ENCODE peak calls at places on chromosomes 6 and 20, in six cellular contexts. One of them, this sample, is unnamed.

GRCh38 chr6:41503841-41504525 is 42.2 kb upstream of the FOXP4 start:
- DNase-seq in kidney epithelial cell: no peak
- DNase-seq in CD8-positive, alpha-beta T cell: no peak
- DNase-seq in brain microvascular endothelial cell: peak
- DNase-seq in body of pancreas: peak
- DNase-seq in heart left ventricle: no peak
- DNase-seq in this sample: peak

GRCh38 chr6:98832282-98833100 is 1.9 kb upstream of the POU3F2 start:
- DNase-seq in CD8-positive, alpha-beta T cell: no peak
- DNase-seq in brain microvascular endothelial cell: peak
- DNase-seq in heart left ventricle: no peak
- DNase-seq in body of pancreas: no peak
- DNase-seq in kidney epithelial cell: peak
- DNase-seq in this sample: peak

GRCh38 chr6:15791401-15792137 is 128.7 kb upstream of the DTNBP1 start:
- DNase-seq in kidney epithelial cell: peak
- DNase-seq in heart left ventricle: no peak
- DNase-seq in CD8-positive, alpha-beta T cell: no peak
- DNase-seq in brain microvascular endothelial cell: no peak
- DNase-seq in body of pancreas: peak
- DNase-seq in this sample: no peak

GRCh38 chr6:33075568-33076405 is at the start of gene HLA-DPB1:
- DNase-seq in brain microvascular endothelial cell: peak
- DNase-seq in kidney epithelial cell: no peak
- DNase-seq in body of pancreas: no peak
- DNase-seq in CD8-positive, alpha-beta T cell: peak
- DNase-seq in heart left ventricle: no peak
- DNase-seq in this sample: peak

GRCh38 chr6:115415378-115415777 is 645.3 kb downstream of the FRK start:
- DNase-seq in body of pancreas: no peak
- DNase-seq in heart left ventricle: no peak
- DNase-seq in kidney epithelial cell: no peak
- DNase-seq in CD8-positive, alpha-beta T cell: no peak
- DNase-seq in brain microvascular endothelial cell: no peak
- DNase-seq in this sample: no peak

GRCh38 chr6:82204010-82204409 is 43.5 kb downstream of the IBTK start:
- DNase-seq in heart left ventricle: no peak
- DNase-seq in kidney epithelial cell: no peak
- DNase-seq in CD8-positive, alpha-beta T cell: no peak
- DNase-seq in brain microvascular endothelial cell: no peak
- DNase-seq in body of pancreas: no peak
- DNase-seq in this sample: no peak

GRCh38 chr6:90940812-90941481 is 354.1 kb upstream of the MAP3K7 start:
- DNase-seq in CD8-positive, alpha-beta T cell: no peak
- DNase-seq in heart left ventricle: no peak
- DNase-seq in kidney epithelial cell: peak
- DNase-seq in body of pancreas: no peak
- DNase-seq in brain microvascular endothelial cell: peak
- DNase-seq in this sample: peak

GRCh38 chr6:30122515-30122914 is 9.6 kb upstream of the TRIM31 start:
- DNase-seq in kidney epithelial cell: no peak
- DNase-seq in CD8-positive, alpha-beta T cell: no peak
- DNase-seq in body of pancreas: no peak
- DNase-seq in brain microvascular endothelial cell: no peak
- DNase-seq in heart left ventricle: no peak
- DNase-seq in this sample: no peak

GRCh38 chr20:24507182-24507853 is 37.9 kb downstream of the SYNDIG1 start:
- DNase-seq in body of pancreas: no peak
- DNase-seq in heart left ventricle: no peak
- DNase-seq in kidney epithelial cell: no peak
- DNase-seq in CD8-positive, alpha-beta T cell: no peak
- DNase-seq in brain microvascular endothelial cell: no peak
- DNase-seq in this sample: no peak

GRCh38 chr6:21438237-21438985 is 155.1 kb upstream of the SOX4 start:
- DNase-seq in CD8-positive, alpha-beta T cell: no peak
- DNase-seq in brain microvascular endothelial cell: no peak
- DNase-seq in kidney epithelial cell: no peak
- DNase-seq in heart left ventricle: no peak
- DNase-seq in body of pancreas: no peak
- DNase-seq in this sample: peak

GRCh38 chr6:143601501-143601900 is 76.3 kb upstream of the PHACTR2 start:
- DNase-seq in kidney epithelial cell: no peak
- DNase-seq in CD8-positive, alpha-beta T cell: no peak
- DNase-seq in heart left ventricle: no peak
- DNase-seq in body of pancreas: no peak
- DNase-seq in brain microvascular endothelial cell: no peak
- DNase-seq in this sample: no peak

GRCh38 chr6:51618563-51618962 is 468.9 kb downstream of the PKHD1 start:
- DNase-seq in heart left ventricle: no peak
- DNase-seq in body of pancreas: no peak
- DNase-seq in CD8-positive, alpha-beta T cell: no peak
- DNase-seq in kidney epithelial cell: no peak
- DNase-seq in brain microvascular endothelial cell: no peak
- DNase-seq in this sample: no peak

GRCh38 chr6:101434601-101435000 is 41.1 kb downstream of the GRIK2 start:
- DNase-seq in kidney epithelial cell: no peak
- DNase-seq in heart left ventricle: no peak
- DNase-seq in CD8-positive, alpha-beta T cell: no peak
- DNase-seq in body of pancreas: no peak
- DNase-seq in brain microvascular endothelial cell: no peak
- DNase-seq in this sample: no peak

DNA sequence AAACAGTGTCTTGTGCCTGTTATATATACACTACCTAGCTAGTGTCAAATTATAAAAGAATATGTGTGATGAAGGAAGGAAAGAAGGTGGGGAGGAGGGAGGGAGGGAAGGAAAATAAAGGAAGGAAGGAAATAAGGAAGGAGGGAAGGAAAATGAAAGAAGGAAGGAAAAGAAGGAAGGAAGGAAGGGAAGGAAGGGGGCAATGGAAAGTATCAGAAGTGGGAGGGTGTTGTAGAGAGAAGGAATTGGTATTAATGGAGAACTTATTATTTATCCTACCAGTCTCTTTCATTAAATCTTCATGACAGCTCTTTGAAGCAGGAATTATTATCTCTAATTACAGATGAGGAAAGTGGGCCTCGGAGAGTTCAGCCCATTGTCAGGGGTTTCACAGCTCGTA is 202.4 kb downstream of the SAMD5 start:
- DNase-seq in brain microvascular endothelial cell: no peak
- DNase-seq in kidney epithelial cell: no peak
- DNase-seq in body of pancreas: no peak
- DNase-seq in CD8-positive, alpha-beta T cell: no peak
- DNase-seq in heart left ventricle: no peak
- DNase-seq in this sample: no peak
- TF ChIP-seq CTCF in brain microvascular endothelial cell: no peak
- TF ChIP-seq CTCF in kidney epithelial cell: no peak
- TF ChIP-seq CTCF in body of pancreas: no peak
- TF ChIP-seq CTCF in CD8-positive, alpha-beta T cell: no peak
- TF ChIP-seq CTCF in heart left ventricle: no peak
- TF ChIP-seq CTCF in this sample: no peak

DNA sequence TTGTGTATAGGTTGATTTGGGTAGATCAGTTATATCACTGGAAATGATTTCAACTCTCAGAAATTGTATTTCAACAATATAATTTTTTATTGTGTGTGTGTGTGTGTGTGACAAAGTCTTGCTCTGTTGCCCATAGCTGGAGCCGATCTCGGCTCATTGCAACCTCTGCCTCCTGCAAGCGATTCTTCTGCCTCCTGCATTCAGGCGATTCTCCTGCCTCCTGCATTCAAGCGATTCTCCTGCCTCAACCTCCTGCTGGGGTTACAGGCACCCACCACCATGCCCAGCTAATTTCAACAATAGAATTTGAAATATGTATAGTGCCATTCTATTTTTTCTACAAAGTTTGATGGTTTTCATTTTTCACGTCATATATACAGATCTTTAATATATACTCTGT is 24.1 kb downstream of the AFDN start:
- DNase-seq in brain microvascular endothelial cell: no peak
- DNase-seq in kidney epithelial cell: no peak
- DNase-seq in CD8-positive, alpha-beta T cell: no peak
- DNase-seq in body of pancreas: no peak
- DNase-seq in heart left ventricle: no peak
- DNase-seq in this sample: no peak
- H3K4me3 ChIP-seq in brain microvascular endothelial cell: no peak
- H3K4me3 ChIP-seq in kidney epithelial cell: no peak
- H3K4me3 ChIP-seq in CD8-positive, alpha-beta T cell: no peak
- H3K4me3 ChIP-seq in body of pancreas: no peak
- H3K4me3 ChIP-seq in heart left ventricle: no peak
- H3K4me3 ChIP-seq in this sample: no peak

GRCh38 chr20:9323622-9324021 is 190.8 kb upstream of the LAMP5 start:
- DNase-seq in body of pancreas: no peak
- DNase-seq in brain microvascular endothelial cell: no peak
- DNase-seq in heart left ventricle: no peak
- DNase-seq in kidney epithelial cell: no peak
- DNase-seq in CD8-positive, alpha-beta T cell: no peak
- DNase-seq in this sample: no peak
- TF ChIP-seq CTCF in body of pancreas: no peak
- TF ChIP-seq CTCF in brain microvascular endothelial cell: peak
- TF ChIP-seq CTCF in heart left ventricle: no peak
- TF ChIP-seq CTCF in kidney epithelial cell: peak
- TF ChIP-seq CTCF in CD8-positive, alpha-beta T cell: no peak
- TF ChIP-seq CTCF in this sample: peak

DNA sequence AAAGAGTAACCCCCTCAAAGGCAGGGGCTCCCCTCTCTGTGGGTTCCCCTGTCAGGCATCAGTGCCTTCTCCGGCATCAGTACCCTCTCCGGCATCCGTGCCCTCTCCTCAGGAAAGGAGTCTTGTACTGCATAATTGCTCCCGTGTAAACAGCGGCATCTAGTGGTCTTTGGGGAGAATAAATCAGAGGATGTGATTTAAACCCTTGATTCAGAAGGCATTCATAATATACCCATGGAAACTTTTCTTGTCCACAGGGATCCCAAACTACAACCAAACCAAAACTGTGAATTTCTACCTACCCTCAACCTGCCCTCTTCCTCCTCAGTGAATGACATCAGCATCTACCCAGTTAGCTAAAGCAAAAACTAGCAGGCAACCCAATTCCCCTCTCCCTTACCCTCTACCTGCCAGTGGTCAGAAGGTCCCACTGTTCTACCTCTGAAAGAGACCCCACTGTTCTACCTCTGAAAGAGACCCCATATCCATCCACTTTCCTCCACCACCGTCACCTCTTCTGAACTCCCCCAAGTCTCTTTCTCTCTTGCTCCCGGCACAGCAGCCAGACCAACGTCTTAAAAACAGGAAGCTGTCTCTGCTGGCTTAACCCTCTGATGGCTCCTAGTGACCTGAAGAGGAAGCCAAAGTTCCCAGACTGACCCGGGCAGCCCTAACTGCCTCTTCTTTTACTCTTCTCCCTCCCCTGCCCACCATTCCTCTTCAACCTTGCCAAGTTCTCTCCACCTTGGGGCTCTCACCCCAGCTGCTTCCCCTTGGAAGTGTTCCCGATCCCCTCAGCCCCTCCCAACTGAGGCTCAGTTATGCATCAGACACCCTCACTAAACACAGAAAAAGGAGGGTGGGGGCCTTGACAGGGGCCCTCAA is 27.2 kb downstream of the UBE2V1 start:
- DNase-seq in body of pancreas: no peak
- DNase-seq in CD8-positive, alpha-beta T cell: peak
- DNase-seq in brain microvascular endothelial cell: peak
- DNase-seq in heart left ventricle: peak
- DNase-seq in kidney epithelial cell: peak
- DNase-seq in this sample: peak
- H3K4me3 ChIP-seq in body of pancreas: no peak
- H3K4me3 ChIP-seq in CD8-positive, alpha-beta T cell: peak
- H3K4me3 ChIP-seq in brain microvascular endothelial cell: no peak
- H3K4me3 ChIP-seq in heart left ventricle: peak
- H3K4me3 ChIP-seq in kidney epithelial cell: no peak
- H3K4me3 ChIP-seq in this sample: no peak

GRCh38 chr6:44275271-44275748 is 5.1 kb downstream of the TMEM151B start:
- DNase-seq in heart left ventricle: no peak
- DNase-seq in CD8-positive, alpha-beta T cell: no peak
- DNase-seq in kidney epithelial cell: no peak
- DNase-seq in body of pancreas: no peak
- DNase-seq in brain microvascular endothelial cell: no peak
- DNase-seq in this sample: no peak

GRCh38 chr6:44272529-44272928 is 2.3 kb downstream of the TMEM151B start:
- DNase-seq in CD8-positive, alpha-beta T cell: no peak
- DNase-seq in body of pancreas: no peak
- DNase-seq in kidney epithelial cell: no peak
- DNase-seq in heart left ventricle: no peak
- DNase-seq in brain microvascular endothelial cell: no peak
- DNase-seq in this sample: no peak

GRCh38 chr6:44272999-44273566 is 2.8 kb downstream of the TMEM151B start:
- DNase-seq in brain microvascular endothelial cell: no peak
- DNase-seq in body of pancreas: no peak
- DNase-seq in heart left ventricle: no peak
- DNase-seq in kidney epithelial cell: no peak
- DNase-seq in CD8-positive, alpha-beta T cell: no peak
- DNase-seq in this sample: no peak

GRCh38 chr6:44271914-44272313 is 1.7 kb downstream of the TMEM151B start:
- DNase-seq in kidney epithelial cell: no peak
- DNase-seq in brain microvascular endothelial cell: no peak
- DNase-seq in heart left ventricle: no peak
- DNase-seq in body of pancreas: no peak
- DNase-seq in CD8-positive, alpha-beta T cell: no peak
- DNase-seq in this sample: no peak

DNA sequence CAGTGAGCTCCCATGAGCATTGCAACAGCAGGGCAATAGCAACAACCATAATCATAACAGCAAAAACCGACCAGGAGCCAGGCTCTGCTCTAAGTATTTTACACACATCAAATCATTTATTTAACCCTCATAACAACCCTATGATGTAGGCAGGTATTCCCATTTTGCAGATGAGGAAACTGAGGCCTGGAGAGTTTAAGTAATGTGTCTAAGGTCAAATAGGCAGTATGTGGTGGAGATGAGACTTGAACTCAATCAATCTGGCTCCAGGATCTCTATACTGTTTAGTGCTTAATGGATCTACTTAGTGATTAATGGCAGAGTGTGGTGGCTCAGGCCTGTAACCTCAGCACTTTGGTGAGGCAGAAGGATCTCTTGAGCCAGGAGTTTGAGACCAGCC is 3.4 kb downstream of the TMEM151B start:
- DNase-seq in CD8-positive, alpha-beta T cell: no peak
- DNase-seq in kidney epithelial cell: no peak
- DNase-seq in heart left ventricle: no peak
- DNase-seq in body of pancreas: no peak
- DNase-seq in brain microvascular endothelial cell: no peak
- DNase-seq in this sample: no peak
- TF ChIP-seq CTCF in CD8-positive, alpha-beta T cell: no peak
- TF ChIP-seq CTCF in kidney epithelial cell: no peak
- TF ChIP-seq CTCF in heart left ventricle: no peak
- TF ChIP-seq CTCF in body of pancreas: no peak
- TF ChIP-seq CTCF in brain microvascular endothelial cell: no peak
- TF ChIP-seq CTCF in this sample: no peak

GRCh38 chr20:47785321-47785899 is at the start of gene SULF2:
- DNase-seq in kidney epithelial cell: no peak
- DNase-seq in CD8-positive, alpha-beta T cell: no peak
- DNase-seq in brain microvascular endothelial cell: no peak
- DNase-seq in heart left ventricle: peak
- DNase-seq in body of pancreas: no peak
- DNase-seq in this sample: no peak

GRCh38 chr20:47785900-47786762 is 850 bp upstream of the SULF2 start:
- DNase-seq in brain microvascular endothelial cell: peak
- DNase-seq in CD8-positive, alpha-beta T cell: no peak
- DNase-seq in kidney epithelial cell: peak
- DNase-seq in heart left ventricle: peak
- DNase-seq in body of pancreas: peak
- DNase-seq in this sample: peak

GRCh38 chr20:47784599-47785320 is 521 bp downstream of the SULF2 start:
- DNase-seq in heart left ventricle: peak
- DNase-seq in CD8-positive, alpha-beta T cell: no peak
- DNase-seq in kidney epithelial cell: no peak
- DNase-seq in body of pancreas: no peak
- DNase-seq in brain microvascular endothelial cell: no peak
- DNase-seq in this sample: peak

GRCh38 chr20:47788741-47789080 is 3.4 kb upstream of the SULF2 start:
- DNase-seq in heart left ventricle: peak
- DNase-seq in CD8-positive, alpha-beta T cell: no peak
- DNase-seq in brain microvascular endothelial cell: no peak
- DNase-seq in kidney epithelial cell: no peak
- DNase-seq in body of pancreas: no peak
- DNase-seq in this sample: no peak

GRCh38 chr20:47786763-47787107 is 1.5 kb upstream of the SULF2 start:
- DNase-seq in body of pancreas: no peak
- DNase-seq in CD8-positive, alpha-beta T cell: no peak
- DNase-seq in heart left ventricle: no peak
- DNase-seq in kidney epithelial cell: no peak
- DNase-seq in brain microvascular endothelial cell: no peak
- DNase-seq in this sample: no peak
- H3K4me3 ChIP-seq in body of pancreas: no peak
- H3K4me3 ChIP-seq in CD8-positive, alpha-beta T cell: no peak
- H3K4me3 ChIP-seq in heart left ventricle: peak
- H3K4me3 ChIP-seq in kidney epithelial cell: no peak
- H3K4me3 ChIP-seq in brain microvascular endothelial cell: no peak
- H3K4me3 ChIP-seq in this sample: no peak

This sample was measured in astrocyte of the spinal cord.